ENCODE peak calls at places on chromosomes 7 and 10, in five cellular contexts. R is activated CD4-positive, alpha-beta T cell treated with anti-CD3 and anti-CD28 coated beads for 24 hours; M is foreskin fibroblast; E is hypothalamus; P is AG08396. O is an unnamed sample.

GRCh38 chr10:104333728-104334373 is 4.4 kb downstream of the ITPRIP start:
- DNase-seq in M (no peak), P (no peak), E (no peak), R (no peak), O (no peak)

GRCh38 chr7:23570592-23571200 is 26.5 kb upstream of the CCDC126 start:
- DNase-seq in M (peak), R (peak), E (peak), P (peak), O (peak)

GRCh38 chr7:153886506-153887391 is 165.4 kb upstream of the DPP6 start:
- DNase-seq in M (no peak), P (no peak), R (no peak), E (no peak), O (no peak)

GRCh38 chr10:18202600-18203150 is 62.5 kb downstream of the CACNB2 start:
- DNase-seq in P (no peak), M (no peak), E (no peak), R (no peak), O (no peak)

GRCh38 chr7:7799138-7799537 is 80.7 kb upstream of the RPA3 start:
- DNase-seq in E (no peak), M (peak), P (no peak), R (no peak), O (no peak)

GRCh38 chr7:121163699-121164098 is 165.1 kb upstream of the WNT16 start:
- DNase-seq in M (no peak), E (no peak), P (no peak), R (no peak), O (no peak)

GRCh38 chr7:1505731-1506550 is 1.8 kb upstream of the INTS1 start:
- DNase-seq in P (no peak), E (no peak), M (no peak), R (no peak), O (peak)

GRCh38 chr10:50431791-50432190 is 180.5 kb upstream of the ASAH2 start:
- DNase-seq in E (no peak), R (no peak), P (no peak), M (no peak), O (no peak)

GRCh38 chr7:140214075-140214684 is 37.4 kb upstream of the KDM7A start:
- DNase-seq in P (no peak), E (no peak), R (no peak), M (no peak), O (no peak)

GRCh38 chr7:108083980-108084379 is 46.2 kb downstream of the LAMB4 start:
- DNase-seq in P (no peak), R (no peak), M (no peak), E (no peak), O (no peak)

GRCh38 chr10:133590970-133591359 is 25.6 kb upstream of the SYCE1 start:
- DNase-seq in E (no peak), R (no peak), M (no peak), P (peak), O (no peak)

GRCh38 chr7:32611700-32612099 is 116.4 kb downstream of the AVL9 start:
- DNase-seq in R (no peak), P (no peak), M (no peak), E (no peak), O (no peak)

GRCh38 chr10:80356563-80356999 is at the start of the genes DYDC1 and DYDC2:
- DNase-seq in M (no peak), R (peak), P (peak), E (no peak), O (peak)

GRCh38 chr7:47758546-47758945 is 176.6 kb upstream of the TNS3 start:
- DNase-seq in M (peak), E (no peak), P (no peak), R (no peak), O (no peak)

GRCh38 chr7:148014473-148014872 is 576.1 kb upstream of the C7orf33 start:
- DNase-seq in M (no peak), P (no peak), E (no peak), R (no peak), O (no peak)

GRCh38 chr10:6165221-6165725 is 37.5 kb upstream of the PFKFB3 start:
- DNase-seq in M (no peak), P (no peak), R (no peak), E (no peak), O (no peak)

GRCh38 chr10:13613519-13613918 is 26.8 kb downstream of the PRPF18 start:
- DNase-seq in P (peak), R (no peak), M (peak), E (no peak), O (no peak)

GRCh38 chr7:43870316-43870715 is 999 bp upstream of the MRPS24 start:
- DNase-seq in P (no peak), E (no peak), M (no peak), R (no peak), O (no peak)

GRCh38 chr7:47726047-47726726 is 144.3 kb upstream of the TNS3 start:
- DNase-seq in R (no peak), E (no peak), P (no peak), M (no peak), O (no peak)

GRCh38 chr7:127900116-127900515 is 131.1 kb downstream of the LRRC4 start:
- DNase-seq in P (no peak), R (no peak), M (no peak), E (no peak), O (no peak)

GRCh38 chr10:37952051-37952815 is 24.2 kb downstream of the ZNF25 start:
- DNase-seq in R (no peak), M (no peak), P (no peak), E (no peak), O (no peak)

GRCh38 chr10:131726460-131726861 is 174.3 kb upstream of the PPP2R2D start:
- DNase-seq in E (no peak), M (no peak), R (no peak), P (no peak), O (no peak)

GRCh38 chr7:74480861-74481417 is 27.2 kb downstream of the GTF2IRD1 start:
- DNase-seq in M (peak), R (no peak), E (no peak), P (no peak), O (peak)

GRCh38 chr7:7247658-7248057 is 65.3 kb downstream of the C1GALT1 start:
- DNase-seq in R (no peak), P (no peak), M (no peak), E (no peak), O (no peak)

GRCh38 chr10:88879754-88880286 is at the start of gene STAMBPL1:
- DNase-seq in E (peak), M (no peak), P (peak), R (peak), O (peak)

GRCh38 chr10:48214701-48215100 is 59.8 kb downstream of the FRMPD2 start:
- DNase-seq in R (no peak), M (no peak), P (no peak), E (no peak), O (no peak)

GRCh38 chr7:149872419-149873073 is 1.2 kb upstream of the ATP6V0E2 start:
- DNase-seq in R (no peak), P (peak), E (peak), M (peak), O (peak)

GRCh38 chr10:12243860-12244620 is 48.1 kb downstream of the CDC123 start:
- DNase-seq in E (no peak), R (no peak), P (no peak), M (no peak), O (no peak)

GRCh38 chr7:107744345-107744750 is 406 bp downstream of the CBLL1 start:
- DNase-seq in P (no peak), E (no peak), R (no peak), M (no peak), O (no peak)

GRCh38 chr7:98107313-98107691 is 640 bp downstream of the LMTK2 start:
- DNase-seq in P (no peak), R (no peak), E (no peak), M (no peak), O (peak)

GRCh38 chr10:29329420-29329819 is 40.5 kb downstream of the LYZL1 start:
- DNase-seq in E (no peak), R (no peak), P (no peak), M (peak), O (no peak)

GRCh38 chr10:71246591-71247143 is 34.3 kb downstream of the UNC5B start:
- DNase-seq in E (no peak), P (no peak), M (no peak), R (no peak), O (no peak)

GRCh38 chr10:6247041-6247712 is 44.4 kb downstream of the PFKFB3 start:
- DNase-seq in P (no peak), M (no peak), R (no peak), E (no peak), O (no peak)

GRCh38 chr7:154390961-154391360 is 338.8 kb downstream of the DPP6 start:
- DNase-seq in P (no peak), R (no peak), E (no peak), M (no peak), O (no peak)

GRCh38 chr7:87784424-87784823 is 91.7 kb downstream of the SLC25A40 start:
- DNase-seq in P (no peak), E (no peak), M (no peak), R (no peak), O (no peak)

GRCh38 chr7:142933092-142933475 is 462 bp downstream of the TRPV5 start:
- DNase-seq in E (no peak), P (no peak), M (no peak), R (no peak), O (no peak)

GRCh38 chr7:34603711-34604444 is 54.1 kb upstream of the NPSR1 start:
- DNase-seq in P (no peak), R (no peak), M (no peak), E (no peak), O (no peak)

GRCh38 chr10:124446830-124447740 is 2.8 kb downstream of the NKX1-2 start:
- DNase-seq in P (no peak), E (no peak), M (no peak), R (no peak), O (no peak)